ENCODE peak calls at places on chromosomes 16 and 17, in eight cellular contexts. I, H, Y, U, K, D, S and Z are unnamed samples. For H3K4me1, the result is how much of the 10 kb centered on the place peaks cover.

GRCh38 chr17:65359016-65359415 is 202.4 kb downstream of the AXIN2 start:
- DNase-seq in U (peak), S (no peak), I (no peak), H (peak), Y (no peak), D (no peak), K (no peak), Z (peak)

GRCh38 chr17:49132699-49133364 is at the start of gene B4GALNT2:
- DNase-seq in U (peak), D (peak), Y (peak), I (no peak), S (no peak), K (no peak), H (no peak), Z (peak)

GRCh38 chr16:89422527-89422904 is 67.8 kb downstream of the ANKRD11 start:
- DNase-seq in U (no peak), I (no peak), K (peak), S (no peak), D (no peak), H (peak), Y (no peak), Z (peak)

GRCh38 chr17:67605259-67605912 is 112.3 kb upstream of the NOL11 start:
- DNase-seq in K (no peak), Y (peak), I (peak), D (no peak), U (no peak), S (no peak), H (no peak), Z (no peak)

GRCh38 chr17:44159519-44160210 is 10.8 kb upstream of the ASB16 start:
- DNase-seq in I (no peak), K (no peak), Y (no peak), S (no peak), D (no peak), H (peak), U (no peak), Z (peak)

GRCh38 chr16:964696-965395 is 5.9 kb downstream of the LMF1 start:
- DNase-seq in U (no peak), S (no peak), D (peak), K (no peak), I (no peak), H (no peak), Y (peak), Z (no peak)

GRCh38 chr17:39485555-39485954 is 24.3 kb downstream of the CDK12 start:
- DNase-seq in D (no peak), Y (no peak), I (no peak), S (no peak), K (peak), H (peak), U (peak), Z (peak)

GRCh38 chr17:81322271-81323082 is 27.4 kb upstream of the SLC38A10 start:
- DNase-seq in U (no peak), H (no peak), D (no peak), I (no peak), K (no peak), Y (no peak), S (no peak), Z (no peak)

GRCh38 chr17:14211246-14211645 is 25.4 kb downstream of the CDRT15 start:
- DNase-seq in H (no peak), D (no peak), Y (no peak), K (no peak), U (no peak), S (no peak), I (no peak), Z (no peak)

GRCh38 chr16:17526956-17527355 is 56.2 kb upstream of the XYLT1 start:
- DNase-seq in I (no peak), Y (no peak), H (no peak), K (no peak), D (no peak), U (no peak), S (no peak), Z (no peak)

GRCh38 chr17:42796066-42796758 is 2.3 kb downstream of the COA3 start:
- DNase-seq in U (no peak), S (no peak), K (no peak), H (no peak), D (no peak), I (no peak), Y (no peak), Z (no peak)

GRCh38 chr17:71792966-71793365 is 327.9 kb upstream of the SOX9 start:
- DNase-seq in H (peak), I (no peak), S (no peak), D (no peak), K (peak), U (peak), Y (no peak), Z (peak)

GRCh38 chr16:9185396-9185795 is 94.0 kb downstream of the HAPSTR1 start:
- DNase-seq in S (no peak), I (no peak), K (no peak), Y (no peak), D (no peak), H (no peak), U (no peak), Z (no peak)

GRCh38 chr17:48738424-48738802 is 9.9 kb upstream of the HOXB13 start:
- DNase-seq in I (no peak), K (no peak), Y (no peak), S (no peak), U (no peak), H (no peak), D (no peak), Z (no peak)

GRCh38 chr17:30495586-30495985 is 18.4 kb downstream of the GOSR1 start:
- DNase-seq in K (no peak), U (no peak), I (no peak), H (no peak), Y (no peak), D (no peak), S (no peak), Z (no peak)

GRCh38 chr16:56793504-56793903 is 63.6 kb downstream of the NUP93 start:
- DNase-seq in Y (no peak), U (peak), S (no peak), H (peak), I (no peak), K (no peak), D (no peak), Z (peak)

GRCh38 chr17:16927641-16928321 is 44.1 kb downstream of the TNFRSF13B start:
- DNase-seq in K (no peak), I (no peak), D (no peak), S (no peak), Y (peak), H (no peak), U (no peak), Z (no peak)

DNA sequence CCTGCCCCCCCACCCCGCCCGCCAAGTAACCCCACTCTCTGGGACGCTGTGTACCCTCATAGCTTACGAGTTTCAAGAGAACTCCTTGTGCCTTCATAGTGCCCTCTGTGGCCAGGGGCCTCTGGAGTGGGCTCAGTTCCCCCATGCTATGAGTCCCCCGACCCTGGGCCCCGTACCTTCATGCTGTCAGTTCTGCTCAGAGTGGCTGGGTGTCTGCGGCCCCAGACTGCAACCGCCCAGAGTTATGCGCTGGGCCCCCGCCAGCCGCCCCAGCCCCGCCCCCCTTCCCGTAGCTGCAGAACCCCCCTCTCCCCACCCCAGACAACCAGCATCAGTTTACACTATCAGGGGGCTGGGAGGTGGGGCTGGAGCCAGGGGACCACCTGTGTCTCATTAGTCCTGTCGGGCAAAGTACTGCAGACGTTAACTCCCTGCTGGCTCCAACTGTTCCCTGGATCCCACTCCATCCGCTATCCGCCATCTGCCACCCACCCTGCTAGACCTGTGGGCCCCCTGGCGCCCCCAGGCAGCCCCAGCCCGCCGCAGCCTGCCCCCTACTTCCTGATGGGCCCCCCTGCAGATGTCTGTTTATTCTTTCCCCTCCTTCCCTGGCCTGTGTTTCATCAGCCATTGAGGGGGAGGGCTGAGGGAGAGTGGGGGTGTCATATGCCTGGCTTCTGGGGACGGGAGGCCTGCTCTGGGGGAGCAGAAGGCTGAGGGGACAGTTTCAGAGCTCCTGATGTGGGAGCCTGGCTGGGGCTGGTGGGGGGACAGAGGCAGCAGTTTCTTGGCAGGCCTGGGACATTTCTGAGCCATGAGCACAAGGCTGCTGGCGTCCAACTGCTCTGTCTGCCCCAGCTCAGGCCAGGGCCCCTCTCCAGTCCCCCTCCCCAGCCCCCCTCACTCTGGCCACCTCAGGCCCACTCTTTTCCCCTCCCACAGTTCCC is at the start of gene MFAP4:
- DNase-seq in U (no peak), I (peak), H (peak), D (peak), Y (peak), K (no peak), S (no peak), Z (peak)
- H3K4me1 ChIP-seq in U (under half), I (under half), H (half or more), D (under half), Y (under half), K (under half), S (under half), Z (under half)

DNA sequence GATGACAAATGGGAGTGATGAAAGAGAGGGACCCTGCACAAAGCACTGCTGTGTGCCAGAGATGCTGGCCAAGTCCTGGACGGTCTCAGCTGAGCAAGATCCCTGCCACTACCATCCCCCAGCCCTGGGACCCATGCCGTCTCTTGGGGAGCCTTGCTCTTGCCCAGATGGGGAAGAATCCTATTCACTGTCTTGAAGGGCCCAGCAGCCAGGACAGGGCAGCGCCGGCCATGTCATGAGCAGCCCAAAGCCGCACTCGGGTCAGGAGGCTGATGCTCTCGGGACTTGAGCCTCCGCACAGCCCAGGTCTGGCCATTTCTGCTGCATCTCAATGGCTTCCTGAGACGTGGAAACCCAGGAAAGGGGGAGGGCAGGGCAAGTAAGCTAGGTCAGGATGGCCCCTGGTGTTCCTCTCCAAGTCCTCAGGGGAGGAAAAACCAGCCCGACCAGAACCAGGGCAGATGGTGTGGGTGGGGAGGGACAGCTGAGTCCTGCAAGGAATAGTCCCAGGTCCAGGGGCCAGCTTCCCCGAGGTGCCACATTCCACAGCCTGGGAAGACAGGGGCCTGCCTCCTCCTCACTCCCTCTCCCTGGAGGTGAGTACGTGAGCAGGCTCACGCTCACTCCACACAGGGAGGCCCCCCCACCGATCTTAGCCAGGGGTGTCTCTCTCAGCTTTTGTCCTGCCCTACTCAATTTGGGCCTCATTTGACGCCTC is 7.8 kb upstream of the KRT19 start:
- DNase-seq in Y (no peak), I (no peak), S (no peak), H (no peak), K (no peak), U (no peak), D (peak), Z (no peak)
- H3K4me1 ChIP-seq in Y (under half), I (under half), S (under half), H (under half), K (half or more), U (half or more), D (under half), Z (under half)

GRCh38 chr16:11621539-11621919 is 34.8 kb upstream of the LITAF start:
- DNase-seq in D (no peak), S (no peak), H (no peak), K (no peak), U (no peak), Y (no peak), I (no peak), Z (no peak)
- H3K4me1 ChIP-seq in D (under half), S (under half), H (under half), K (under half), U (under half), Y (under half), I (under half), Z (under half)

GRCh38 chr17:55691666-55692065 is 31.0 kb downstream of the TMEM100 start:
- DNase-seq in K (no peak), H (no peak), U (no peak), S (no peak), D (no peak), I (no peak), Y (no peak), Z (peak)
- H3K4me1 ChIP-seq in K (under half), H (under half), U (under half), S (under half), D (under half), I (under half), Y (under half), Z (under half)